ENCODE peak calls at places on chromosomes 1 and 21, in seven cellular contexts. One of them, this sample, is unnamed.

GRCh38 chr21:36203603-36203889 is 46.9 kb downstream of the DOP1B start:
- DNase-seq in T-helper 1 cell: no peak
- DNase-seq in CD8-positive, alpha-beta memory T cell: no peak
- DNase-seq in DMS79 treated with DMSO at 0.1 percent for 48 hours: no peak
- DNase-seq in Calu3: peak
- DNase-seq in iPS-NIHi11: peak
- DNase-seq in GM23338: no peak
- DNase-seq in this sample: no peak

GRCh38 chr21:32770514-32771133 is 931 bp downstream of the PAXBP1 start:
- DNase-seq in T-helper 1 cell: no peak
- DNase-seq in CD8-positive, alpha-beta memory T cell: no peak
- DNase-seq in DMS79 treated with DMSO at 0.1 percent for 48 hours: no peak
- DNase-seq in Calu3: peak
- DNase-seq in iPS-NIHi11: peak
- DNase-seq in GM23338: no peak
- DNase-seq in this sample: no peak

GRCh38 chr1:15429701-15430149 is 8.5 kb upstream of the CTRC start:
- DNase-seq in T-helper 1 cell: no peak
- DNase-seq in CD8-positive, alpha-beta memory T cell: no peak
- DNase-seq in DMS79 treated with DMSO at 0.1 percent for 48 hours: no peak
- DNase-seq in Calu3: no peak
- DNase-seq in iPS-NIHi11: no peak
- DNase-seq in GM23338: no peak
- DNase-seq in this sample: no peak

GRCh38 chr1:98761238-98761637 is 99.7 kb downstream of the SNX7 start:
- DNase-seq in T-helper 1 cell: no peak
- DNase-seq in CD8-positive, alpha-beta memory T cell: no peak
- DNase-seq in DMS79 treated with DMSO at 0.1 percent for 48 hours: no peak
- DNase-seq in Calu3: peak
- DNase-seq in iPS-NIHi11: peak
- DNase-seq in GM23338: peak
- DNase-seq in this sample: peak

GRCh38 chr1:176174108-176174507 is 33.0 kb downstream of the COP1 start:
- DNase-seq in T-helper 1 cell: no peak
- DNase-seq in CD8-positive, alpha-beta memory T cell: no peak
- DNase-seq in DMS79 treated with DMSO at 0.1 percent for 48 hours: no peak
- DNase-seq in Calu3: no peak
- DNase-seq in iPS-NIHi11: no peak
- DNase-seq in GM23338: no peak
- DNase-seq in this sample: no peak

GRCh38 chr21:39125752-39126485 is 57.3 kb downstream of the PSMG1 start:
- DNase-seq in T-helper 1 cell: no peak
- DNase-seq in CD8-positive, alpha-beta memory T cell: no peak
- DNase-seq in DMS79 treated with DMSO at 0.1 percent for 48 hours: peak
- DNase-seq in Calu3: peak
- DNase-seq in iPS-NIHi11: peak
- DNase-seq in GM23338: peak
- DNase-seq in this sample: peak

GRCh38 chr1:95084317-95085176 is 11.8 kb upstream of the ALG14 start:
- DNase-seq in T-helper 1 cell: no peak
- DNase-seq in CD8-positive, alpha-beta memory T cell: no peak
- DNase-seq in DMS79 treated with DMSO at 0.1 percent for 48 hours: no peak
- DNase-seq in Calu3: peak
- DNase-seq in iPS-NIHi11: peak
- DNase-seq in GM23338: peak
- DNase-seq in this sample: peak

GRCh38 chr1:22747735-22748073 is 37.1 kb downstream of the EPHB2 start:
- DNase-seq in T-helper 1 cell: no peak
- DNase-seq in CD8-positive, alpha-beta memory T cell: no peak
- DNase-seq in DMS79 treated with DMSO at 0.1 percent for 48 hours: no peak
- DNase-seq in Calu3: no peak
- DNase-seq in iPS-NIHi11: no peak
- DNase-seq in GM23338: no peak
- DNase-seq in this sample: no peak

GRCh38 chr1:119595606-119596005 is 52.5 kb downstream of the ZNF697 start:
- DNase-seq in T-helper 1 cell: no peak
- DNase-seq in CD8-positive, alpha-beta memory T cell: no peak
- DNase-seq in DMS79 treated with DMSO at 0.1 percent for 48 hours: no peak
- DNase-seq in Calu3: no peak
- DNase-seq in iPS-NIHi11: no peak
- DNase-seq in GM23338: no peak
- DNase-seq in this sample: no peak